ENCODE peak calls at places on chromosome 21, in six cellular contexts. W is activated naive CD8-positive, alpha-beta T cell treated with anti-CD3 and anti-CD28 coated beads, Interleukin-2, amount 10 ng/mL, durations not matched to agents 7 days and 5 days; Q is left lobe of liver; S is left lung; G is HepG2; J is activated naive CD4-positive, alpha-beta T cell treated with anti-CD3 and anti-CD28 coated beads, Interleukin-2, amount 50 U/mL, for 72 hours. H is an unnamed sample.

GRCh38 chr21:29316029-29316742 is 17.5 kb downstream of the BACH1 start:
- ATAC-seq in Q (no peak), W (no peak), J (no peak), G (no peak), S (no peak), H (no peak)

GRCh38 chr21:36310016-36310415 is 10.0 kb upstream of the MORC3 start:
- ATAC-seq in W (peak; percentile 60), J (peak; percentile 99), S (no peak), G (no peak), Q (no peak), H (no peak)

GRCh38 chr21:27681038-27681437 is 714.1 kb upstream of the ADAMTS5 start:
- ATAC-seq in Q (no peak), S (no peak), J (no peak), G (no peak), W (no peak), H (no peak)

GRCh38 chr21:42403611-42404231 is at the start of gene UBASH3A:
- ATAC-seq in Q (no peak), W (peak; percentile 69), S (no peak), G (no peak), J (peak; percentile 59), H (no peak)

GRCh38 chr21:18913914-18914313 is 510.3 kb upstream of the TMPRSS15 start:
- ATAC-seq in Q (no peak), W (no peak), J (no peak), S (no peak), G (no peak), H (no peak)

GRCh38 chr21:42075686-42076471 is 4.8 kb downstream of the UMODL1 start:
- ATAC-seq in G (no peak), J (no peak), Q (no peak), S (no peak), W (no peak), H (no peak)

GRCh38 chr21:44753357-44753756 is 42.0 kb upstream of the TSPEAR start:
- ATAC-seq in J (no peak), Q (no peak), S (no peak), G (no peak), W (no peak), H (no peak)

GRCh38 chr21:41933259-41934079 is 20.3 kb downstream of the C2CD2 start:
- ATAC-seq in S (peak; percentile 34), Q (peak; percentile 36), J (no peak), G (peak; percentile 39), W (no peak), H (peak; percentile 39)

GRCh38 chr21:45130324-45130774 is 56.0 kb downstream of the ADARB1 start:
- ATAC-seq in W (no peak), G (no peak), S (peak; percentile 52), Q (no peak), J (peak; percentile 49), H (peak; percentile 85)

GRCh38 chr21:14542638-14543037 is 3.5 kb downstream of the SAMSN1 start:
- ATAC-seq in S (peak; percentile 42), W (peak; percentile 21), Q (no peak), G (no peak), J (peak; percentile 10), H (no peak)

GRCh38 chr21:45972716-45973474 is 8.7 kb upstream of the COL6A1 start:
- ATAC-seq in G (peak; percentile 10), S (peak; percentile 33), W (peak; percentile 6), Q (peak; percentile 3), J (peak; percentile 27), H (peak; percentile 38)

GRCh38 chr21:43928726-43929125 is 63.7 kb downstream of the AGPAT3 start:
- ATAC-seq in Q (no peak), S (no peak), J (no peak), W (no peak), G (no peak), H (no peak)

GRCh38 chr21:45612096-45613019 is 31.2 kb upstream of the PCBP3 start:
- ATAC-seq in Q (no peak), W (no peak), G (peak; percentile 28), S (no peak), J (no peak), H (peak; percentile 71)

GRCh38 chr21:32015740-32016139 is 142.9 kb downstream of the HUNK start:
- ATAC-seq in G (no peak), W (no peak), Q (no peak), J (no peak), S (no peak), H (no peak)

H was measured in gastroesophageal sphincter.